ENCODE peak calls at places on chromosomes 4 and X, in four cellular contexts. R is cardiac muscle cell; C is CD8-positive, alpha-beta T cell; U is progenitor cell of endocrine pancreas. K is an unnamed sample.

GRCh38 chrX:137052641-137053235 is 18.9 kb upstream of the GPR101 start:
- DNase-seq in R (no peak), C (no peak), U (no peak), K (no peak)

GRCh38 chr4:41535911-41536361 is 2.0 kb upstream of the LIMCH1 start:
- DNase-seq in R (no peak), C (no peak), U (no peak), K (no peak)

GRCh38 chr4:48602763-48603162 is 112.7 kb downstream of the ZAR1 start:
- DNase-seq in R (no peak), C (no peak), U (no peak), K (no peak)

GRCh38 chrX:132837971-132838370 is 120.5 kb downstream of the HS6ST2 start:
- DNase-seq in R (no peak), C (no peak), U (no peak), K (no peak)

GRCh38 chrX:51395807-51396728 is 63.4 kb downstream of the NUDT10 start:
- DNase-seq in R (peak), C (peak), U (no peak), K (peak)

GRCh38 chr4:83381173-83381572 is 46.5 kb upstream of the HPSE start:
- DNase-seq in R (no peak), C (no peak), U (no peak), K (no peak)

GRCh38 chr4:78602334-78602733 is 50.8 kb downstream of the ANXA3 start:
- DNase-seq in R (no peak), C (no peak), U (no peak), K (no peak)

GRCh38 chr4:26081795-26082498 is 167.9 kb downstream of the SMIM20 start:
- DNase-seq in R (peak), C (no peak), U (no peak), K (no peak)

GRCh38 chr4:45795165-45795564 is 328.7 kb downstream of the GABRG1 start:
- DNase-seq in R (no peak), C (no peak), U (no peak), K (no peak)

DNA sequence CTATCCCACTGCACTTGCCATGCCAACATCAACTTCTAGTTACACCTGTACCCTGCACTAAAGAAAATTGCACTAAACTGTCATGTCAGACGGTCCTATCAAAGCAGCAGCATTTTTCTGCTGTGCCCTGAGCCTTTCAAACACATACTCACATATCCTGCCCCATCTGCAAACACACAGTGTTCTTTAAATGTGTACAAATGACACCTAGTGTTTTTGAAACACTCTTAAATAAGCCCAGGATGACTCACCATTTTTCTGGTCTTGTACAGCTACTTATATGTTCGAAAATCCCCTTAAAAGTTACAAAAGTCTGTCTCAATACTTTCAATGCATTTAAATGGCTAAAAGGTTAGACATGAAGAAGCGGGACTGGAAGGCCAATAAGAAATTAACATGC is 346.7 kb upstream of the PPARGC1A start:
- DNase-seq in R (no peak), C (no peak), U (no peak), K (no peak)
- TF ChIP-seq CTCF in R (no peak), C (no peak), U (no peak), K (no peak)

DNA sequence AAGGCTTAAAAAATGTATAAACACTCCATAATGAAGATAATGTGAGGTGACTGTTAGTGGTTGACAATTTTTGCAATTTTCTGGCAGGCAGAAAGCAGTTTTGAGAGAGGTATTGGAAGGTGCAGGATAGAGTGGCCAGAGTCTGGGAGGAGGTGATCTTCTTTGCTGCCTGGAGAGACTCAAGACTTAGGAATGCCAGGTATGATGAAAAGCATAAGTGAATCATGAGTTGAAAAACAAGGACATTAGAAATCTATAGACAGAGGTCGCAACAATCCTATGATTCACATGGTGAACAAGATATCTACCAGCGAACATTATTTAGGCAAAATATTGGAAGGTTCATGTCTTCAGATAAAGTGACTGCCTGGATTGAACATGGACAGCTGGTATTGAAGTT is 118.5 kb downstream of the CFAP299 start:
- DNase-seq in R (no peak), C (no peak), U (no peak), K (no peak)
- TF ChIP-seq CTCF in R (no peak), C (no peak), U (no peak), K (no peak)

GRCh38 chr4:120841580-120841979 is 80.9 kb downstream of the PRDM5 start:
- DNase-seq in R (no peak), C (no peak), U (no peak), K (no peak)

GRCh38 chr4:120842046-120842445 is 80.5 kb downstream of the PRDM5 start:
- DNase-seq in R (peak), C (no peak), U (no peak), K (no peak)

GRCh38 chr4:120844528-120844921 is 78.0 kb downstream of the PRDM5 start:
- DNase-seq in R (no peak), C (no peak), U (no peak), K (no peak)

GRCh38 chr4:120847019-120847582 is 75.4 kb downstream of the PRDM5 start:
- DNase-seq in R (no peak), C (no peak), U (no peak), K (no peak)

GRCh38 chr4:120843840-120844527 is 78.5 kb downstream of the PRDM5 start:
- DNase-seq in R (peak), C (no peak), U (no peak), K (no peak)
- TF ChIP-seq CTCF in R (peak), C (no peak), U (peak), K (peak)

GRCh38 chr4:74933562-74934015 is 673 bp downstream of the PARM1 start:
- DNase-seq in R (peak), C (no peak), U (no peak), K (no peak)

GRCh38 chr4:74934016-74934821 is 1.3 kb downstream of the PARM1 start:
- DNase-seq in R (peak), C (no peak), U (no peak), K (peak)

GRCh38 chr4:74931386-74931785 is 1.5 kb upstream of the PARM1 start:
- DNase-seq in R (peak), C (no peak), U (no peak), K (no peak)

GRCh38 chr4:74932010-74932409 is 906 bp upstream of the PARM1 start:
- DNase-seq in R (peak), C (no peak), U (no peak), K (no peak)

DNA sequence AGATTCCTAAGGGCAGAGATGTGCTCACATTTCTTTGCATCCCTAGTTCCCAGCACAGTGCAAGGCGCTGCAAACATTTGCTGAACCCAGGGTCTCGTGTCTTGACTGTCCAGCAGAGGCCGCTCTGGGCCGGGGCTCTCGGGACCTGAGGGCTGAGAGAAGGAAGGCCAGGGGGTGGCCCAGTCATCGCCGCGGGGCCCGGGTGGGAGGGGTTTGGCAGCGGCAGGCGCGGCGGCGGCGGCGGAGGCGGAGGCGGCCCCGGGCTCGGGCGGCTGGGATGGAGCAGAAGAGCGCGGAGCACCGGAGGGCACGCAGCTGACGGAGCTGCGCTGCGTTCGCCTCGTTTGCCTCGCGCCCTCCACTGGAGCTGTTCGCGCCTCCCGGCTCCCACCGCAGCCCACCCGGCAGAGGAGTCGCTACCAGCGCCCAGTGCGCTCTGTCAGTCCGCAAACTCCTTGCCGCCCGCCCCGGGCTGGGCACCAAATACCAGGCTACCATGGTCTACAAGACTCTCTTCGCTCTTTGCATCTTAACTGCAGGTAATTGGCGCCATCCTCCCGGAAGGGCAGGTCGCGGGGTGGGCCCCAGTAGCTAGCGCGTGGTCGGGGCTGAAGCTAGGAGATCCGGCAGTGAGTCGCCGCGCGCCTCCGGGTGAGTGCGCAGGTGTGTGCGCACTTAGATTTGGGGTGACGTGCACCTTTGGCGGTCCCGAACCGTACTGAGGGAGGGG is at the start of gene PARM1:
- DNase-seq in R (peak), C (no peak), U (peak), K (peak)
- TF ChIP-seq CTCF in R (peak), C (no peak), U (peak), K (peak)

GRCh38 chr4:98055800-98056501 is 87.3 kb downstream of the STPG2 start:
- DNase-seq in R (no peak), C (no peak), U (no peak), K (peak)
- TF ChIP-seq CTCF in R (no peak), C (no peak), U (no peak), K (no peak)

K was measured in chondrocyte.